ENCODE peak calls at places on chromosomes 13 and 19, in four cellular contexts. F is lower lobe of right lung, A is EL, J is T follicular helper cell. H is an unnamed sample.

GRCh38 chr13:113972451-113973217 is 1.2 kb downstream of the C13orf46 start:
- DNase-seq in F (peak), A (no peak), J (no peak), H (peak)

GRCh38 chr19:6532244-6532999 is 1.6 kb downstream of the TNFSF9 start:
- DNase-seq in A (no peak), F (peak), J (no peak), H (no peak)

GRCh38 chr13:20475927-20476691 is 49.5 kb downstream of the CRYL1 start:
- DNase-seq in F (no peak), A (no peak), J (peak), H (no peak)

GRCh38 chr19:35777961-35778360 is 2.6 kb downstream of the ARHGAP33 start:
- DNase-seq in J (no peak), A (no peak), F (no peak), H (no peak)

GRCh38 chr13:107742544-107742943 is 472.8 kb downstream of the LIG4 start:
- DNase-seq in A (no peak), J (no peak), F (no peak), H (no peak)

GRCh38 chr19:33529094-33529676 is 7.6 kb upstream of the PEPD start:
- DNase-seq in F (no peak), A (no peak), J (no peak), H (no peak)

GRCh38 chr13:36841411-36841810 is 22.4 kb downstream of the RFXAP start:
- DNase-seq in A (no peak), F (no peak), J (no peak), H (no peak)

GRCh38 chr13:111511805-111512504 is 191.5 kb downstream of the TEX29 start:
- DNase-seq in F (no peak), J (no peak), A (no peak), H (no peak)

GRCh38 chr13:113520571-113520970 is 30.1 kb upstream of the DCUN1D2 start:
- DNase-seq in A (no peak), J (no peak), F (no peak), H (no peak)

GRCh38 chr19:17671906-17672305 is 16.2 kb downstream of the UNC13A start:
- DNase-seq in A (peak), F (no peak), J (no peak), H (no peak)

GRCh38 chr13:20182231-20182846 is 10.4 kb downstream of the GJB2 start:
- DNase-seq in A (peak), J (peak), F (no peak), H (no peak)

GRCh38 chr19:49983645-49984229 is 22.8 kb upstream of the SIGLEC11 start:
- DNase-seq in A (peak), J (peak), F (peak), H (no peak)

GRCh38 chr19:14519860-14520407 is 1.7 kb upstream of the DNAJB1 start:
- DNase-seq in A (peak), J (no peak), F (no peak), H (no peak)

GRCh38 chr13:79534596-79534995 is 53.6 kb downstream of the NDFIP2 start:
- DNase-seq in A (no peak), F (no peak), J (no peak), H (no peak)

GRCh38 chr13:90254437-90254836 is 1093.0 kb upstream of the MIR17HG start:
- DNase-seq in A (no peak), J (no peak), F (no peak), H (no peak)

GRCh38 chr19:7257148-7258041 is 36.8 kb downstream of the INSR start:
- DNase-seq in F (no peak), J (no peak), A (peak), H (no peak)

GRCh38 chr19:19746286-19747213 is 13.6 kb upstream of the ZNF14 start:
- DNase-seq in J (no peak), A (no peak), F (no peak), H (no peak)

GRCh38 chr13:40682449-40683240 is 16.2 kb upstream of the FOXO1 start:
- DNase-seq in J (no peak), F (no peak), A (peak), H (no peak)

GRCh38 chr19:40596608-40597328 is 4.4 kb upstream of the LTBP4 start:
- DNase-seq in A (peak), J (no peak), F (peak), H (no peak)

GRCh38 chr19:49997709-49998108 is 27.5 kb downstream of the VRK3 start:
- DNase-seq in A (peak), J (no peak), F (no peak), H (no peak)

GRCh38 chr13:105956891-105957290 is 578.6 kb downstream of the EFNB2 start:
- DNase-seq in A (no peak), F (no peak), J (no peak), H (no peak)

GRCh38 chr13:50404769-50405168 is 389.5 kb downstream of the KCNRG start:
- DNase-seq in J (no peak), A (no peak), F (no peak), H (no peak)

GRCh38 chr19:18919895-18920204 is 335 bp downstream of the DDX49 start:
- DNase-seq in F (no peak), A (no peak), J (no peak), H (no peak)

GRCh38 chr13:100987993-100988392 is 313.4 kb upstream of the TMTC4 start:
- DNase-seq in A (peak), J (no peak), F (no peak), H (no peak)

GRCh38 chr13:113726961-113727411 is 32.0 kb upstream of the TMEM255B start:
- DNase-seq in A (peak), F (peak), J (no peak), H (peak)

GRCh38 chr19:32530773-32531172 is 50.2 kb upstream of the PDCD5 start:
- DNase-seq in A (no peak), J (no peak), F (no peak), H (no peak)

GRCh38 chr19:34996978-34997640 is 3.0 kb upstream of the GRAMD1A start:
- DNase-seq in A (no peak), F (peak), J (no peak), H (no peak)

GRCh38 chr13:37791699-37792098 is 77.9 kb downstream of the TRPC4 start:
- DNase-seq in J (no peak), F (no peak), A (peak), H (no peak)

GRCh38 chr13:44870456-44870929 is 118.8 kb downstream of the NUFIP1 start:
- DNase-seq in J (no peak), F (peak), A (no peak), H (no peak)

GRCh38 chr13:77874406-77874805 is 44.2 kb downstream of the EDNRB start:
- DNase-seq in A (no peak), F (no peak), J (no peak), H (no peak)

H was measured in chondrocyte.